ENCODE peak calls at places on chromosomes 12 and 14, in eight cellular contexts. G is PC-9, H is right cardiac atrium, T is gastrocnemius medialis, E is A673, W is cardiac fibroblast, Y is psoas muscle, X is mucosa of descending colon. P is an unnamed sample.
A peak's percentile ranks its signal among the peaks of the same experiment; 100 is the strongest.

GRCh38 chr14:42469637-42470426 is 863.2 kb downstream of the LRFN5 start:
- DNase-seq in W (peak; percentile 6), H (no peak), X (no peak), E (no peak), T (no peak), G (no peak), Y (no peak), P (peak; percentile 45)

GRCh38 chr12:124930576-124930975 is 16.1 kb upstream of the UBC start:
- DNase-seq in G (no peak), H (no peak), E (no peak), X (no peak), T (no peak), Y (no peak), W (no peak), P (no peak)

GRCh38 chr12:106245767-106246166 is 2.1 kb downstream of the CKAP4 start:
- DNase-seq in G (peak; percentile 63), T (no peak), X (peak; percentile 86), W (peak; percentile 86), H (peak; percentile 72), Y (peak; percentile 65), E (peak; percentile 28), P (peak; percentile 80)

GRCh38 chr14:89977668-89978067 is 21.9 kb downstream of the TDP1 start:
- DNase-seq in T (no peak), E (no peak), G (no peak), Y (no peak), H (no peak), W (no peak), X (no peak), P (no peak)

GRCh38 chr12:71159260-71159659 is 1.5 kb upstream of the TSPAN8 start:
- DNase-seq in Y (no peak), G (no peak), E (no peak), H (no peak), W (no peak), X (no peak), T (no peak), P (no peak)

GRCh38 chr14:32702571-32702970 is 236.1 kb upstream of the NPAS3 start:
- DNase-seq in E (no peak), H (peak; percentile 67), Y (peak; percentile 49), T (no peak), W (peak; percentile 73), X (no peak), G (no peak), P (peak; percentile 52)

GRCh38 chr12:96218989-96219678 is 25.0 kb downstream of the ELK3 start:
- DNase-seq in E (no peak), G (no peak), X (no peak), T (no peak), W (no peak), H (no peak), Y (no peak), P (no peak)

GRCh38 chr14:75011356-75012097 is 8.8 kb downstream of the EIF2B2 start:
- DNase-seq in Y (no peak), G (no peak), E (peak; percentile 67), T (no peak), X (no peak), W (peak; percentile 77), H (no peak), P (no peak)

GRCh38 chr12:53208877-53209463 is 1.9 kb upstream of the ITGB7 start:
- DNase-seq in G (no peak), T (no peak), W (no peak), H (no peak), X (no peak), Y (no peak), E (no peak), P (no peak)

GRCh38 chr14:104130974-104131651 is 7.3 kb upstream of the KIF26A start:
- DNase-seq in E (peak; percentile 67), G (peak; percentile 45), Y (peak; percentile 50), W (peak; percentile 45), X (peak; percentile 76), T (no peak), H (peak; percentile 86), P (no peak)

GRCh38 chr12:11863988-11864387 is 206.8 kb upstream of the BCL2L14 start:
- DNase-seq in Y (no peak), G (no peak), W (peak; percentile 40), H (peak; percentile 51), X (no peak), T (no peak), E (no peak), P (peak; percentile 31)

GRCh38 chr12:82964446-82964845 is 277.7 kb downstream of the TMTC2 start:
- DNase-seq in T (no peak), W (no peak), E (no peak), Y (no peak), X (no peak), H (no peak), G (no peak), P (no peak)

GRCh38 chr12:49094104-49094948 is at the start of gene DHH:
- DNase-seq in X (peak; percentile 33), W (no peak), E (no peak), T (no peak), Y (peak; percentile 66), G (no peak), H (peak; percentile 85), P (peak; percentile 43)

DNA sequence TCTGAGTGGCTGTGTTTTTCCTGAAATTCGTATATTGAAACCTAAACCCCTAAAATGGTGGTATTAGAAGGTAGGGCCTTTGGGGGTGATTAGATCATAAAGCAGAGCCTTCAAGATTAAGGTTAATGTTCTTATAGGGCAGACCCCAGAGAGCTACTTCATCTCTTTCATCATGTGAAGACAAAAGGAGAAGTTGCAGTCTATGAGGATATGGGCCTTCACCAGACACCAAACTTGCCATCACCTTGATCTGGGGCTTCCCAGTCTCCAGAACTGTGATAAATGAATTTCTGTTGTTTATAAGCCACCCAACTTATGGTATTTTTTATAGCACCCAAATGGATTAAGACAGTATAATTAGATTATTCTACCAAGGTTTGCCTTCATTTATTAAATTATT is 275.0 kb upstream of the ATP2B1 start:
- DNase-seq in E (no peak), W (no peak), T (no peak), Y (no peak), X (no peak), H (no peak), G (no peak), P (no peak)
- H3K4me3 ChIP-seq in E (no peak overlapping the region), W (no peak overlapping the region), T (no peak overlapping the region), Y (no peak overlapping the region), X (no peak overlapping the region), H (no peak overlapping the region), G (no peak overlapping the region), P (no peak overlapping the region)

GRCh38 chr12:79665488-79665887 is 25.3 kb downstream of the PAWR start:
- DNase-seq in H (no peak), W (no peak), T (no peak), Y (no peak), G (no peak), X (no peak), E (no peak), P (no peak)

GRCh38 chr12:79673334-79673733 is 17.4 kb downstream of the PAWR start:
- DNase-seq in W (no peak), H (no peak), T (no peak), X (no peak), Y (no peak), E (no peak), G (no peak), P (no peak)

GRCh38 chr12:79662046-79662811 is 28.5 kb downstream of the PAWR start:
- DNase-seq in X (no peak), H (no peak), E (no peak), G (no peak), Y (no peak), T (no peak), W (no peak), P (no peak)

GRCh38 chr12:79664518-79664917 is 26.2 kb downstream of the PAWR start:
- DNase-seq in Y (no peak), E (no peak), W (no peak), G (no peak), T (no peak), H (no peak), X (no peak), P (no peak)

DNA sequence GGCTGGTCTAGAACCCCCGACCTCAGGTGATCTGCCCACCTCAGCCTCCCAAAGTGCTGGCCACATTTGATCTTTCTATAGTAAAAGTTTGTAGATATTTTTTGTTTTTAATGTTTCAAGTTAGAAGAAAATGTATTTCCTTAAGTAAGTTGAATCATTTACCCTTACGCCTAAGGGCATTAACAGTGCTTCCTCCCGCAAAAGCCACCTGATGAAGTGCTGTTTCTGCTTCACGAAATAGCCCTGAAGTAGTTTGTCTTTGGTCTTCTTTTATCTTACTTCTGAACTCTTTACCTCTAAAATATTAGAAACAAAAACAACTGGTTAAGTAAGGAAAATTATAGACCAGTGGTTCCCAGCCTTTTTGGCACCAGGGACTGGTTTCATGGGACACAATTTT is 22.7 kb downstream of the PAWR start:
- DNase-seq in E (no peak), G (no peak), X (no peak), H (no peak), T (no peak), W (no peak), Y (no peak), P (no peak)
- H3K4me3 ChIP-seq in E (no peak overlapping the region), G (no peak overlapping the region), X (no peak overlapping the region), H (no peak overlapping the region), T (no peak overlapping the region), W (no peak overlapping the region), Y (no peak overlapping the region), P (no peak overlapping the region)

GRCh38 chr12:54282949-54283593 is 2.5 kb downstream of the HNRNPA1 start:
- DNase-seq in T (no peak), E (no peak), G (no peak), W (no peak), Y (no peak), H (no peak), X (peak; percentile 58), P (peak; percentile 22)
- H3K4me3 ChIP-seq in T (peak overlapping the region; percentile 95), E (peak overlapping the region; percentile 73), G (peak overlapping the region; percentile 82), W (peak overlapping the region; percentile 82), Y (peak overlapping the region; percentile 98), H (peak overlapping the region; percentile 91), X (no peak overlapping the region), P (peak overlapping the region; percentile 71)

DNA sequence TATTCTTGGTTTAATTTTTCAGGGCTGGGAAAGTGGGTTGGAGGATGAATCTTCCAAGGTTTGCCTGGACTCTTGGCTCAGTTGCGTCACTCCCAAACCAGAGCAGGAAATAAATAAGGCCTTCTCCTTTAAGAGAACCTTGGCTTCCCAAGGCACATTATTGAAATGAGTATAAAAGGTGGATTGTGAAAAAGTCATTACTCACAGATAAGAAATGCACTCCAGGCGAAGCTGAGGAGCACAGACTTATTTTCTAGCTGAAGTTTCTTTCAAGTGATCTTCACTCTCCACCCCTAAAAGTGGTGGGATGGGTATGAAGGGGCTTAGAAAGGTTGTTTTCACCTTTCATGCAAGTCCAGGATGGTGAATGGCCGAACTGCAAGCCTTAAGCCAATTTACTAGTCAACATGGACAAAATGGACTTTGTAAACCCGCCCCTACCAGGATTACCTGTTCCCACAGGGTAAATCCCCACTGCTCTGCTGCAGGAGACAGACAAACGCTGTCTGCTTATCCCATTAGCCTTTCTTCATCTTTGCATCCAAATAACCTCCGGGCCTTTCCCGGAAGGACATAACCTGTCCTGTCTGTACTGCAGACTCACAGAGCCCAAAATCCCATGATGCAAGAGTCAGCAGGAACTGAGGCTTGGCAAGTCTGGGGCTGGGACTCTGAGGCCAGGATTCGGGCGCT is 207.6 kb downstream of the BCL11B start:
- DNase-seq in T (no peak), E (no peak), G (no peak), W (no peak), X (no peak), H (no peak), Y (no peak), P (no peak)
- H3K4me3 ChIP-seq in T (no peak overlapping the region), E (no peak overlapping the region), G (no peak overlapping the region), W (no peak overlapping the region), X (no peak overlapping the region), H (no peak overlapping the region), Y (no peak overlapping the region), P (no peak overlapping the region)

P was measured in MG63.